ENCODE peak calls at places on chromosomes 12 and 14, in six cellular contexts. V, O, C, N, S and A are unnamed samples.

GRCh38 chr14:89625208-89625987 is 208.4 kb upstream of the FOXN3 start:
- DNase-seq in S (peak; percentile 42), C (no peak), V (no peak), N (no peak), O (no peak), A (no peak)

GRCh38 chr12:27615331-27615891 is 80.8 kb upstream of the REP15 start:
- DNase-seq in V (peak; percentile 80), N (peak; percentile 70), C (peak; percentile 82), O (no peak), S (no peak), A (no peak)

GRCh38 chr14:95185452-95186392 is 28.4 kb upstream of the DICER1 start:
- DNase-seq in O (no peak), S (no peak), N (no peak), C (peak; percentile 56), V (peak; percentile 76), A (no peak)

GRCh38 chr14:77123381-77124344 is 17.9 kb downstream of the ZDHHC22 start:
- DNase-seq in N (peak; percentile 64), V (no peak), C (peak; percentile 84), S (peak; percentile 46), O (no peak), A (no peak)

GRCh38 chr12:102095677-102096263 is 24.1 kb downstream of the NUP37 start:
- DNase-seq in C (peak; percentile 44), S (no peak), O (no peak), V (peak; percentile 48), N (peak; percentile 14), A (no peak)

GRCh38 chr14:96038558-96038919 is 623 bp upstream of the C14orf132 start:
- DNase-seq in N (peak; percentile 23), S (no peak), C (no peak), O (no peak), V (no peak), A (no peak)

GRCh38 chr12:130013771-130014484 is 110.1 kb upstream of the TMEM132D start:
- DNase-seq in O (peak; percentile 59), V (no peak), N (peak; percentile 80), S (peak; percentile 90), C (peak; percentile 54), A (peak; percentile 87)

GRCh38 chr14:76810953-76811400 is 1.7 kb downstream of the ANGEL1 start:
- DNase-seq in N (peak; percentile 68), C (peak; percentile 59), V (peak; percentile 71), S (no peak), O (no peak), A (no peak)

GRCh38 chr12:93091851-93092558 is 162.9 kb upstream of the EEA1 start:
- DNase-seq in V (no peak), S (no peak), N (no peak), C (no peak), O (no peak), A (no peak)

GRCh38 chr12:22101749-22102243 is 55.8 kb downstream of the CMAS start:
- DNase-seq in C (peak; percentile 25), V (peak; percentile 83), S (no peak), N (no peak), O (no peak), A (no peak)

GRCh38 chr14:53375573-53375972 is 222.4 kb upstream of the DDHD1 start:
- DNase-seq in V (no peak), O (no peak), S (no peak), N (no peak), C (no peak), A (no peak)

GRCh38 chr12:53380104-53380796 is at the start of gene SP1:
- DNase-seq in S (peak; percentile 93), O (no peak), C (peak; percentile 92), N (peak; percentile 95), V (peak; percentile 93), A (peak; percentile 98)
- H2BK120ac ChIP-seq in S (no peak within 1 kb of the TSS), O (peak within 1 kb of the TSS; percentile 25), C (peak within 1 kb of the TSS; percentile 74), N (peak within 1 kb of the TSS; percentile 89), V (peak within 1 kb of the TSS; percentile 99), A (peak within 1 kb of the TSS; percentile 36)

GRCh38 chr14:59282366-59282765 is 93.9 kb downstream of the DAAM1 start:
- DNase-seq in O (no peak), N (no peak), C (peak; percentile 66), V (peak; percentile 77), S (no peak), A (no peak)

GRCh38 chr14:59280961-59281360 is 92.5 kb downstream of the DAAM1 start:
- DNase-seq in C (peak; percentile 89), S (no peak), N (no peak), O (no peak), V (no peak), A (no peak)

GRCh38 chr14:59278111-59278510 is 89.6 kb downstream of the DAAM1 start:
- DNase-seq in C (peak; percentile 92), O (no peak), N (no peak), V (peak; percentile 86), S (no peak), A (no peak)

GRCh38 chr14:59283380-59283779 is 94.9 kb downstream of the DAAM1 start:
- DNase-seq in C (no peak), O (no peak), S (no peak), V (peak; percentile 73), N (no peak), A (no peak)

GRCh38 chr14:59281613-59282012 is 93.1 kb downstream of the DAAM1 start:
- DNase-seq in N (peak; percentile 54), O (no peak), S (no peak), C (peak; percentile 45), V (peak; percentile 47), A (no peak)
- H2BK120ac ChIP-seq in N (no peak overlapping the region), O (no peak overlapping the region), S (no peak overlapping the region), C (no peak overlapping the region), V (no peak overlapping the region), A (no peak overlapping the region)

GRCh38 chr14:68784995-68785816 is 7.7 kb downstream of the ZFP36L1 start:
- DNase-seq in S (no peak), O (no peak), N (no peak), V (peak; percentile 79), C (peak; percentile 69), A (no peak)
- H2BK120ac ChIP-seq in S (no peak overlapping the region), O (no peak overlapping the region), N (no peak overlapping the region), V (peak overlapping the region; percentile 20), C (no peak overlapping the region), A (no peak overlapping the region)

DNA sequence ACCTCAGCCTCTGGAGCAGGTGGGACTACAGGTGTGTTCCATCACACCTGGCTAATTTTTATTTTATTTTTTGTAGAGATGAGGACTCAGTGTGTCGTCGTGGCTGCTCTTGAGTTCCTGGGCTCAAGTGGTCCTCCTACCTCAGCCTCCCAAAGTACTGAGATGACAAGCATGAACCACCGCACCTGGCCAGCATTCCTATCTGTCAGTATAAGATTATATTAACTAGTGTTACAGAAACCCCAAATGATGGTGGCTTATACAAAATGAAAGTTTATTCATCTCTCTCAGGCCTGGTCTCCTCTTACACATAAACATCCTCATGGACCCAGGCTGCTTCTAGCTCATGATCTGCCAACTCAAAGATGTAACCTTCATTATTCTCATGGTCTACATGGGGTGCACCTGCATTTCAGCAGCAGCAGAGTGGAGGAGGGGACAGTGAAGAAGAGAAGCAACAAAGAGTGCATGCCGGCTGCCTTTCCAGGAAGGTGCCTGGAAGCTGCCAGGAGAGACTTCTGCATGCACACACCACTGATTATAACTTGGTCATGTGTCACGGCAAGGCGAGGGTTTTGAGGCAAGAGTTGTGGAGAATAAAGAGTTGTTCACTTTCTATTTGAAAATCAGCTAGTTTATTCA is 101.3 kb downstream of the DUSP16 start:
- DNase-seq in O (no peak), C (no peak), S (no peak), N (no peak), V (no peak), A (no peak)
- H2BK120ac ChIP-seq in O (no peak overlapping the region), C (no peak overlapping the region), S (no peak overlapping the region), N (no peak overlapping the region), V (no peak overlapping the region), A (no peak overlapping the region)

GRCh38 chr14:73633517-73634332 is 11.1 kb upstream of the DNAL1 start:
- DNase-seq in V (peak; percentile 72), S (peak; percentile 63), O (peak; percentile 67), C (peak; percentile 79), N (peak; percentile 82), A (no peak)
- H2BK120ac ChIP-seq in V (no peak overlapping the region), S (no peak overlapping the region), O (no peak overlapping the region), C (peak overlapping the region; percentile 12), N (peak overlapping the region; percentile 52), A (peak overlapping the region; percentile 77)

DNA sequence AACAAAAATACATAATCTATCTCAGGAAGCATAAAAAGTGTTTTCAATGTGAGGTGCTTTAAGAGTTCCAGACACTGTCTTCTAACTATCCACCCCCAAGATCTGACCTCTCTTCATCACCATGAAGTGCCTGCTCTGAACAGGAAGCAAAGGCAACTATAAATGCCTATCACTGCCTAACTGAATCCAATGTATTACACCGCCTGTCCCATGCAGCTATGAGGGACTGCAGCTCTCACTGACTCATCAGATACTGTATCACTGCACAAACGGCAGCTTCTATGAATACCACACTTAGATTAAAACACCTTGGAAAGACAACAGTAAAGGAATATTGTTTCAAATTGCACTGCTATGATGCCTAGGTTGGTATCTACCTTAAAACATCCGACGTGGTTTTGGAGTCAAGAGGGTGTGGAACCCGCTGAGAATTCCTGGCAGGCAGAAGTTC is 314.4 kb downstream of the MED13L start:
- DNase-seq in O (no peak), S (no peak), C (peak; percentile 52), N (no peak), V (peak; percentile 84), A (no peak)
- H2BK120ac ChIP-seq in O (no peak overlapping the region), S (no peak overlapping the region), C (no peak overlapping the region), N (no peak overlapping the region), V (no peak overlapping the region), A (no peak overlapping the region)

GRCh38 chr14:31207746-31208545 is at the start of gene HECTD1:
- DNase-seq in C (peak; percentile 92), N (peak; percentile 93), O (peak; percentile 90), V (peak; percentile 94), S (peak; percentile 87), A (peak; percentile 88)
- H2BK120ac ChIP-seq in C (peak within 1 kb of the TSS; percentile 100), N (peak within 1 kb of the TSS; percentile 61), O (peak within 1 kb of the TSS; percentile 81), V (peak within 1 kb of the TSS; percentile 12), S (no peak within 1 kb of the TSS), A (peak within 1 kb of the TSS; percentile 90)

GRCh38 chr14:51859136-51859535 is 1.3 kb upstream of the GNG2 start:
- DNase-seq in V (peak; percentile 37), S (no peak), N (peak; percentile 44), C (no peak), O (no peak), A (no peak)
- H2BK120ac ChIP-seq in V (no peak overlapping the region), S (no peak overlapping the region), N (no peak overlapping the region), C (no peak overlapping the region), O (no peak overlapping the region), A (no peak overlapping the region)

GRCh38 chr12:28807535-28807934 is 341.5 kb upstream of the FAR2 start:
- DNase-seq in O (no peak), V (no peak), C (no peak), S (no peak), N (no peak), A (no peak)
- H2BK120ac ChIP-seq in O (no peak overlapping the region), V (no peak overlapping the region), C (no peak overlapping the region), S (no peak overlapping the region), N (no peak overlapping the region), A (no peak overlapping the region)

DNA sequence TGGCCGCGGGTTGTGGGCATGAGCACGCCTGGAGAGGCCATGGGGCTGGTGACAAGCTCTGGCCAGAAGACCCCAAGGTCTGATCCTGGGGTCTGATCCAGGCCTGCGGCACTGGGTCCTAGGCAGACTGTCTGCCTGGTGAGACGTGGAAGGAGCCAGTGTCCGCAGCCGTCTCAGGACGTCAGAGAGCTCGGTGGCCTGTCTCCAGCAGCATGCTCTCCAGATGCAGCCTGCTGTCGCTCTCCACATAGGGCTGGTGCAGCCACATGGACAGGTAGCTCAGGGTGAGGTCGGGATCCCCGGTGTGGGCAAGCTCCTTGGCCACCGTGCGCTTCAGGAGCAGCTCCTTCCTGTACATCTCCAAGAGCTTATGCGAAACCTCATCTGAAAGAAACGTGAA is 14.3 kb downstream of the CINP start:
- DNase-seq in C (no peak), S (no peak), N (no peak), V (no peak), O (no peak), A (no peak)
- H2BK120ac ChIP-seq in C (no peak overlapping the region), S (no peak overlapping the region), N (no peak overlapping the region), V (no peak overlapping the region), O (no peak overlapping the region), A (no peak overlapping the region)